ENCODE peak calls at places on chromosome 4, in five cellular contexts. One of them, this sample, is unnamed.

GRCh38 chr4:174538123-174538875 is 16.0 kb upstream of the HPGD start:
- DNase-seq in cardiac fibroblast: no peak
- DNase-seq in colonic mucosa: no peak
- DNase-seq in Caco-2: no peak
- DNase-seq in right lobe of liver: no peak
- DNase-seq in this sample: no peak

GRCh38 chr4:108762559-108763225 is at the start of gene ETNPPL:
- DNase-seq in colonic mucosa: peak
- DNase-seq in Caco-2: no peak
- DNase-seq in right lobe of liver: peak
- DNase-seq in cardiac fibroblast: no peak
- DNase-seq in this sample: peak

GRCh38 chr4:56156141-56156540 is 207.4 kb downstream of the CEP135 start:
- DNase-seq in right lobe of liver: no peak
- DNase-seq in cardiac fibroblast: no peak
- DNase-seq in colonic mucosa: no peak
- DNase-seq in Caco-2: no peak
- DNase-seq in this sample: no peak

GRCh38 chr4:2069986-2070385 is 10.9 kb downstream of the NAT8L start:
- DNase-seq in Caco-2: no peak
- DNase-seq in right lobe of liver: no peak
- DNase-seq in cardiac fibroblast: no peak
- DNase-seq in colonic mucosa: no peak
- DNase-seq in this sample: peak

GRCh38 chr4:86549163-86549788 is 44.8 kb upstream of the PTPN13 start:
- DNase-seq in right lobe of liver: no peak
- DNase-seq in cardiac fibroblast: no peak
- DNase-seq in colonic mucosa: no peak
- DNase-seq in Caco-2: no peak
- DNase-seq in this sample: no peak

GRCh38 chr4:5890063-5890727 is 2.7 kb downstream of the CRMP1 start:
- DNase-seq in Caco-2: no peak
- DNase-seq in right lobe of liver: no peak
- DNase-seq in colonic mucosa: no peak
- DNase-seq in cardiac fibroblast: no peak
- DNase-seq in this sample: peak

GRCh38 chr4:84803720-84804119 is 162.8 kb downstream of the WDFY3 start:
- DNase-seq in Caco-2: no peak
- DNase-seq in cardiac fibroblast: no peak
- DNase-seq in right lobe of liver: no peak
- DNase-seq in colonic mucosa: no peak
- DNase-seq in this sample: no peak

GRCh38 chr4:13990596-13991589 is 363.4 kb upstream of the BOD1L1 start:
- DNase-seq in colonic mucosa: no peak
- DNase-seq in right lobe of liver: peak
- DNase-seq in Caco-2: peak
- DNase-seq in cardiac fibroblast: peak
- DNase-seq in this sample: peak

GRCh38 chr4:184262901-184263300 is 45.2 kb upstream of the ENPP6 start:
- DNase-seq in Caco-2: no peak
- DNase-seq in right lobe of liver: no peak
- DNase-seq in cardiac fibroblast: peak
- DNase-seq in colonic mucosa: peak
- DNase-seq in this sample: no peak

GRCh38 chr4:156475322-156475721 is 496.3 kb downstream of the PDGFC start:
- DNase-seq in colonic mucosa: no peak
- DNase-seq in cardiac fibroblast: peak
- DNase-seq in Caco-2: no peak
- DNase-seq in right lobe of liver: no peak
- DNase-seq in this sample: no peak

GRCh38 chr4:106893395-106893881 is 142.7 kb downstream of the DKK2 start:
- DNase-seq in right lobe of liver: peak
- DNase-seq in colonic mucosa: no peak
- DNase-seq in cardiac fibroblast: no peak
- DNase-seq in Caco-2: no peak
- DNase-seq in this sample: peak

DNA sequence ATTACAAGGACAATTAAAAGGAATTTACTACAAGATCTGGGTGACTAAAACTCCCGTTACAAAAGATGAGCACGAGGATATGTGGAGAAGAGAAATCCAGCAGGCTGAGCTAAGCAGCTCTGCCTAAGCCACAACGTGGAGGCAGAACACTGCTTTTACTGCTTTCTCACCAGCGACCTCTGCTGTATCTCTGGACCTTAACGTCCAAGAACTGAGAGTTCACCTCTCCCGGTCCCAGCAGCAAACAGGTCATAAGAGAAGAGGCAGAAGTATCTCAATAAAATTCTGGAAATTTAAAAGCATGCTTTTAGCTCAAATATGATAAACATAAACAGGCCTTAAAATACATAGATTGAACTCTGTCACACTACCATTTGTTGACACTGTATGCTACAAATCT is 81.0 kb downstream of the ADGRA3 start:
- DNase-seq in right lobe of liver: no peak
- DNase-seq in Caco-2: peak
- DNase-seq in cardiac fibroblast: peak
- DNase-seq in colonic mucosa: peak
- DNase-seq in this sample: peak
- TF ChIP-seq CTCF in right lobe of liver: peak
- TF ChIP-seq CTCF in Caco-2: peak
- TF ChIP-seq CTCF in cardiac fibroblast: peak
- TF ChIP-seq CTCF in colonic mucosa: no peak
- TF ChIP-seq CTCF in this sample: no peak

GRCh38 chr4:30904161-30904560 is 184.0 kb downstream of the PCDH7 start:
- DNase-seq in colonic mucosa: peak
- DNase-seq in right lobe of liver: no peak
- DNase-seq in cardiac fibroblast: no peak
- DNase-seq in Caco-2: no peak
- DNase-seq in this sample: no peak
- TF ChIP-seq CTCF in colonic mucosa: no peak
- TF ChIP-seq CTCF in right lobe of liver: no peak
- TF ChIP-seq CTCF in cardiac fibroblast: no peak
- TF ChIP-seq CTCF in Caco-2: no peak
- TF ChIP-seq CTCF in this sample: no peak

GRCh38 chr4:182495986-182496385 is 252.8 kb downstream of the TENM3 start:
- DNase-seq in cardiac fibroblast: no peak
- DNase-seq in colonic mucosa: no peak
- DNase-seq in Caco-2: no peak
- DNase-seq in right lobe of liver: no peak
- DNase-seq in this sample: no peak
- TF ChIP-seq CTCF in cardiac fibroblast: no peak
- TF ChIP-seq CTCF in colonic mucosa: no peak
- TF ChIP-seq CTCF in Caco-2: no peak
- TF ChIP-seq CTCF in right lobe of liver: no peak
- TF ChIP-seq CTCF in this sample: no peak

DNA sequence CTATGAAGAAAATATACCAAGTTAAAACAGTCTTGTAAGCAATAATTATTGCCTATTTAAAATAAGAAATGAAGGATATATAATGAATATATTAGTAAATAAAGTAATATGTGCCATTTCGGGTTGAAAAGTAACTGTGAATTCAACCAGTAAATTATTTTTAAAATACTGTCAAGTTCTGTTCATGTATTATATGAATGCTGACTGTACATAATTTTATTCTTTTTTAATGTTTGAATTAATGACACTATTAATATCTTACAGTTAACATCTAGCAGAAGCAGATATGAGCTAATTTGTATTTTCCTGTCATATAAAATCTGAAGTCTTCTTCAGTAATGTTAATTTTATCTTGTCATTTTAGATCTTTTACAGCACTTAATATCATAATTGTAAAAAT is 632.9 kb downstream of the CCSER1 start:
- DNase-seq in right lobe of liver: no peak
- DNase-seq in Caco-2: no peak
- DNase-seq in colonic mucosa: no peak
- DNase-seq in cardiac fibroblast: no peak
- DNase-seq in this sample: no peak
- TF ChIP-seq CTCF in right lobe of liver: no peak
- TF ChIP-seq CTCF in Caco-2: no peak
- TF ChIP-seq CTCF in colonic mucosa: no peak
- TF ChIP-seq CTCF in cardiac fibroblast: no peak
- TF ChIP-seq CTCF in this sample: no peak

GRCh38 chr4:37528161-37528560 is 158.0 kb downstream of the RELL1 start:
- DNase-seq in Caco-2: peak
- DNase-seq in right lobe of liver: peak
- DNase-seq in cardiac fibroblast: no peak
- DNase-seq in colonic mucosa: no peak
- DNase-seq in this sample: no peak
- TF ChIP-seq CTCF in Caco-2: no peak
- TF ChIP-seq CTCF in right lobe of liver: no peak
- TF ChIP-seq CTCF in cardiac fibroblast: no peak
- TF ChIP-seq CTCF in colonic mucosa: no peak
- TF ChIP-seq CTCF in this sample: no peak

DNA sequence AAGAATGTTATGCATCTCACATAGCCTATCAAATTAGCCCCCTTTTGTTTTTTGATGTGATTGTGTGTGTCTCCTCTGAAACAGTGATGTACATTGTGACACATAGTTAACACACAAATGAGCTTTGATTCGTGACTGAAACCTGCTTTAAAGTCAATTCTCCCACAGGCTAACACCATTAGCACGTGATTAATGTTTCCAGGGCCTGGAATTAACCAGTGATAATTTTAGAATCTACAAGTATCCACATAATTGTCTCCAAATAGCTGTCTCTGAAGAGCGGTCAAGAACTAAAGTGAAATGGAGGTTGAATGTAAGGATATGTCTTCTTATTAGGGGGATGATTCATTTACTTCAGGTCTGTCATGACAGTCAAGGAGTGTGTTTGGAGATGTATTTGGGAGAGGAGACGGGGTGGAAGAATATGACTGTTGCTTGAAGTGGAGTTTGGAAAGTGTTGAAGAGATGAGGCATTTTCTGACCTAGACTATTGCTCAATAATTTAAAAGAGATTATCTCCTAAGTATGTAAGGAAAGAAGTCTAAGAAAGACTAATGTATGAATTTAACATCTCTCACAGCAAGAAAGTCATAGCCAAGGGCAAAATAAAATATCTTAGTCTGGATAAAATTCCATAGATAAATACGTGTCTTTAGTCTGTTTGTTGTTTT is 13.7 kb upstream of the RASGEF1B start:
- DNase-seq in colonic mucosa: no peak
- DNase-seq in right lobe of liver: no peak
- DNase-seq in cardiac fibroblast: no peak
- DNase-seq in Caco-2: no peak
- DNase-seq in this sample: no peak
- TF ChIP-seq CTCF in colonic mucosa: no peak
- TF ChIP-seq CTCF in right lobe of liver: no peak
- TF ChIP-seq CTCF in cardiac fibroblast: no peak
- TF ChIP-seq CTCF in Caco-2: no peak
- TF ChIP-seq CTCF in this sample: no peak

GRCh38 chr4:21577066-21577465 is 371.5 kb downstream of the KCNIP4 start:
- DNase-seq in Caco-2: no peak
- DNase-seq in right lobe of liver: no peak
- DNase-seq in cardiac fibroblast: no peak
- DNase-seq in colonic mucosa: no peak
- DNase-seq in this sample: no peak
- TF ChIP-seq CTCF in Caco-2: no peak
- TF ChIP-seq CTCF in right lobe of liver: no peak
- TF ChIP-seq CTCF in cardiac fibroblast: no peak
- TF ChIP-seq CTCF in colonic mucosa: no peak
- TF ChIP-seq CTCF in this sample: no peak

GRCh38 chr4:181944527-181944926 is 298.7 kb upstream of the TENM3 start:
- DNase-seq in cardiac fibroblast: no peak
- DNase-seq in right lobe of liver: no peak
- DNase-seq in Caco-2: no peak
- DNase-seq in colonic mucosa: no peak
- DNase-seq in this sample: no peak

GRCh38 chr4:181933471-181933870 is 309.7 kb upstream of the TENM3 start:
- DNase-seq in cardiac fibroblast: no peak
- DNase-seq in colonic mucosa: no peak
- DNase-seq in Caco-2: no peak
- DNase-seq in right lobe of liver: no peak
- DNase-seq in this sample: no peak

GRCh38 chr4:181938641-181939040 is 304.6 kb upstream of the TENM3 start:
- DNase-seq in colonic mucosa: no peak
- DNase-seq in Caco-2: no peak
- DNase-seq in cardiac fibroblast: no peak
- DNase-seq in right lobe of liver: no peak
- DNase-seq in this sample: no peak

GRCh38 chr4:181939199-181939945 is 303.8 kb upstream of the TENM3 start:
- DNase-seq in right lobe of liver: no peak
- DNase-seq in Caco-2: no peak
- DNase-seq in colonic mucosa: no peak
- DNase-seq in cardiac fibroblast: peak
- DNase-seq in this sample: no peak
- TF ChIP-seq CTCF in right lobe of liver: no peak
- TF ChIP-seq CTCF in Caco-2: no peak
- TF ChIP-seq CTCF in colonic mucosa: no peak
- TF ChIP-seq CTCF in cardiac fibroblast: no peak
- TF ChIP-seq CTCF in this sample: no peak

GRCh38 chr4:147110968-147111367 is 165.3 kb upstream of the TTC29 start:
- DNase-seq in colonic mucosa: no peak
- DNase-seq in right lobe of liver: no peak
- DNase-seq in cardiac fibroblast: peak
- DNase-seq in Caco-2: no peak
- DNase-seq in this sample: no peak
- TF ChIP-seq CTCF in colonic mucosa: no peak
- TF ChIP-seq CTCF in right lobe of liver: no peak
- TF ChIP-seq CTCF in cardiac fibroblast: no peak
- TF ChIP-seq CTCF in Caco-2: no peak
- TF ChIP-seq CTCF in this sample: no peak